ENCODE peak calls at places on chromosomes 2 and 18, in six cellular contexts. J, L, I, K, H and E are unnamed samples.

GRCh38 chr2:18301421-18302139 is 258.9 kb downstream of the RDH14 start:
- DNase-seq in H (no peak), L (no peak), J (no peak), I (no peak), K (no peak), E (no peak)

GRCh38 chr18:58310517-58310916 is 266.5 kb downstream of the NEDD4L start:
- DNase-seq in J (no peak), K (peak; percentile 90), L (no peak), H (peak; percentile 78), I (peak; percentile 83), E (no peak)

GRCh38 chr2:109222825-109223471 is 93.9 kb downstream of the SH3RF3 start:
- DNase-seq in H (no peak), I (no peak), K (no peak), J (no peak), L (no peak), E (no peak)

GRCh38 chr2:209661286-209661685 is 110.3 kb upstream of the UNC80 start:
- DNase-seq in K (no peak), H (no peak), L (no peak), J (no peak), I (no peak), E (no peak)

GRCh38 chr2:64873472-64873924 is 115.7 kb upstream of the SLC1A4 start:
- DNase-seq in J (peak; percentile 75), K (peak; percentile 52), I (peak; percentile 68), H (peak; percentile 87), L (peak; percentile 76), E (peak; percentile 81)

GRCh38 chr2:58865436-58865835 is 624.3 kb upstream of the FANCL start:
- DNase-seq in L (no peak), I (no peak), H (no peak), K (no peak), J (no peak), E (no peak)

GRCh38 chr18:52353589-52353988 is 13.6 kb downstream of the DCC start:
- DNase-seq in I (no peak), L (no peak), K (no peak), J (no peak), H (no peak), E (no peak)

GRCh38 chr2:26016012-26016742 is 17.7 kb upstream of the RAB10 start:
- DNase-seq in K (no peak), I (no peak), H (no peak), L (no peak), J (no peak), E (no peak)

GRCh38 chr2:17271401-17271800 is 246.8 kb downstream of the RAD51AP2 start:
- DNase-seq in L (no peak), I (no peak), J (no peak), K (no peak), H (no peak), E (no peak)

GRCh38 chr2:85997016-85997970 is 108.4 kb downstream of the POLR1A start:
- DNase-seq in J (no peak), H (no peak), L (peak; percentile 76), K (peak; percentile 51), I (peak; percentile 67), E (peak; percentile 65)

GRCh38 chr18:79413426-79413825 is 17.7 kb downstream of the NFATC1 start:
- DNase-seq in K (no peak), H (no peak), L (no peak), I (no peak), J (no peak), E (no peak)

GRCh38 chr2:47782557-47783490 is at the start of gene MSH6:
- DNase-seq in L (peak; percentile 92), I (peak; percentile 81), J (peak; percentile 93), H (peak; percentile 91), K (peak; percentile 82), E (peak; percentile 93)

GRCh38 chr18:24731158-24731557 is 270.7 kb downstream of the HRH4 start:
- DNase-seq in I (no peak), H (no peak), J (no peak), L (no peak), K (no peak), E (no peak)

GRCh38 chr2:118168606-118169005 is 80.3 kb downstream of the INSIG2 start:
- DNase-seq in H (no peak), L (no peak), J (no peak), I (no peak), K (no peak), E (no peak)

GRCh38 chr2:172927381-172928357 is 148.0 kb upstream of the MAP3K20 start:
- DNase-seq in H (peak; percentile 64), J (no peak), L (peak; percentile 46), I (no peak), K (no peak), E (no peak)

GRCh38 chr2:233402774-233403173 is 48.5 kb downstream of the DGKD start:
- DNase-seq in I (no peak), K (no peak), H (peak; percentile 23), J (no peak), L (no peak), E (peak; percentile 1)

GRCh38 chr2:226330206-226330605 is 469.4 kb downstream of the IRS1 start:
- DNase-seq in I (no peak), K (no peak), H (no peak), J (no peak), L (no peak), E (no peak)

GRCh38 chr2:128776461-128776971 is 457.8 kb upstream of the HS6ST1 start:
- DNase-seq in K (peak; percentile 7), H (peak; percentile 19), J (no peak), I (no peak), L (no peak), E (no peak)

GRCh38 chr2:231016576-231017249 is 20.6 kb upstream of the C2orf72 start:
- DNase-seq in I (no peak), J (no peak), H (no peak), K (no peak), L (no peak), E (no peak)

GRCh38 chr2:128742467-128742866 is 423.8 kb upstream of the HS6ST1 start:
- DNase-seq in L (no peak), H (no peak), J (no peak), K (no peak), I (no peak), E (no peak)

GRCh38 chr2:99072556-99072955 is 69.0 kb upstream of the C2orf15 start:
- DNase-seq in K (no peak), J (no peak), L (no peak), H (no peak), I (no peak), E (no peak)

GRCh38 chr2:236352761-236353593 is 88.8 kb upstream of the ASB18 start:
- DNase-seq in H (peak; percentile 40), K (no peak), I (no peak), J (peak; percentile 64), L (no peak), E (no peak)

DNA sequence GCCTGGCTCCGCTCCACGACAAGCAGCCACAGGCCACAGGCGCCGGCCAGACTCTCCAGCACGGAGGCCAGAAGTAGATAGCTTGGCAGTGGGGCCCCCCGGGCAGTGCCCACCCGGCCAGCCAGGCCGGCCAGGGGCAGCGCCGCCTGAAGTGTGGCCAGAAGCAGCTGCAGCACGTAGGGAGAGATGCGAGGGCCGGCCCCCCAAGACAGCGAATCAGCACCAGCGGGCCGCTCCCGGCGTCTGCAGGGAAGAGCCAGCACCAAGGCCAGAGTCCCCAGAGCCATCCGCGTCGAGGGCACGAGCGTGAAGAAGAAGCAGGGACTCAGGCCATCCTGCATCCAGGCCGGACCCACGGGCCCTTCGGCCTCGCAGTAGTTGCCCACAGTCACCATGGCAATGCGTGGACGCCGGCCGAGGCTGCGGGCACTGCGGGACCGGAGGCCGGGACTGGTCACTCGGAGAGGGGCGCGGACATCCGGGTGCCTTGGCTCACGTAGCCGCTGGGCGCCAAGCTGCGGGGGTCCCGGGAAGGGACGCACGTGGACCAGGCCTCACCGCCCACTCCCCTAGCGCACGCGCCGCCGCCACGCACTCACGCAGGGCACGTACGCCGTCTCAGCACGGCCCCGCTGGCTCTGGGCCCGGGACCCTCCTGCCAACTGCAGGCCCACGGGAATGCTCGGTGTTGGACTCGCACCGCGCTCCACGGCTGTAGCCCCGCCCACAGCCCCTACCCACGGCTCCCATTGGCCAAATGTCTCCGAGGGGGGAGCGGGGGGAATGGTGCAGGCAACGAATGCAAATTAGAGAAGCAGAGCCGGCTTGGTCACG is at the start of gene ABCB6:
- DNase-seq in H (peak; percentile 96), K (peak; percentile 94), I (peak; percentile 98), J (no peak), L (peak; percentile 97), E (peak; percentile 100)
- H3K4me3 ChIP-seq in H (peak within 1 kb of the TSS; percentile 69), K (peak within 1 kb of the TSS; percentile 86), I (peak within 1 kb of the TSS; percentile 60), J (no peak within 1 kb of the TSS), L (peak within 1 kb of the TSS; percentile 46), E (peak within 1 kb of the TSS; percentile 53)

GRCh38 chr2:240741091-240741490 is 49.4 kb downstream of the AQP12A start:
- DNase-seq in I (no peak), H (no peak), K (no peak), J (no peak), L (no peak), E (no peak)
- H3K9me3 ChIP-seq in I (no peaks in the 10 kb centered on the region), H (no peaks in the 10 kb centered on the region), K (no peaks in the 10 kb centered on the region), J (no peaks in the 10 kb centered on the region), L (no peaks in the 10 kb centered on the region), E (no peaks in the 10 kb centered on the region)

DNA sequence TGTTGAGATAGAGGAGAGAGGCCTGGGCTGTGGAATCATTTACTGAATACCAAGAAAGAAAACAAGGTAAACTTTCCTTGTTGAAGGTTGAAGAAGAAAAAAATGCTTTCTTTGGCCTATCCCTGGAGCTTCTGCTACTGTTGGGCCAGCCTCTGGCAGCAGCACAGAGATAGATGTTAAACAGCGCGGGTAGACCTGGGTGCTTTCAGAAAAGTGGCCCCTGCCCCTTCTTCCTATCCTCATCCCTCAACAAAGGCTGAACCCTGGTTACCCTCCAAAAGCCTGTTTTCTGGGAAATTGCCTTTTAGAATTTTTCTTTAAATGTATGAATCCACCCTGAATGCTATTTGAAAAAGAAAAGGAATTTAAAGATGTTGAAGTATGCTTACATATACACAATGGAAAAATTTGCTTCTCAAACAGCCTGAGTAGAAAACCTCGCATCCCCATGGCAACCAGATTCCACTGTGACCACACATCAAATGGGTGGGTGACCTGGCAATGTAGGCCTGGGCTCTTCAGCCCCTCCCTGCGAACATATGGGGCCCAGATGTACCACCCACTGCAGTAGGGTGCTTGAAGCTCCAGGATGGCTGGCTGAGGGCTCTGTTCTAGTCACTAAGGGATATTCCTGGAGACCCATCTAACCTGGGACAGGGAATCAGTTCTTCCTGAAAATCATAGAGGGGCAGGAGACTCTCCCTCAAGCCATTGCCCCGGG is 23.4 kb upstream of the CHRNA1 start:
- DNase-seq in J (no peak), H (no peak), I (no peak), L (no peak), K (no peak), E (no peak)
- H3K4me3 ChIP-seq in J (no peak overlapping the region), H (no peak overlapping the region), I (no peak overlapping the region), L (no peak overlapping the region), K (no peak overlapping the region), E (no peak overlapping the region)

GRCh38 chr2:89849731-89850130 is 1158.3 kb downstream of the RPIA start:
- DNase-seq in K (no peak), J (no peak), I (no peak), L (no peak), H (no peak), E (no peak)
- H3K9me3 ChIP-seq in K (no peaks in the 10 kb centered on the region), J (no peaks in the 10 kb centered on the region), I (no peaks in the 10 kb centered on the region), L (no peaks in the 10 kb centered on the region), H (no peaks in the 10 kb centered on the region), E (no peaks in the 10 kb centered on the region)

DNA sequence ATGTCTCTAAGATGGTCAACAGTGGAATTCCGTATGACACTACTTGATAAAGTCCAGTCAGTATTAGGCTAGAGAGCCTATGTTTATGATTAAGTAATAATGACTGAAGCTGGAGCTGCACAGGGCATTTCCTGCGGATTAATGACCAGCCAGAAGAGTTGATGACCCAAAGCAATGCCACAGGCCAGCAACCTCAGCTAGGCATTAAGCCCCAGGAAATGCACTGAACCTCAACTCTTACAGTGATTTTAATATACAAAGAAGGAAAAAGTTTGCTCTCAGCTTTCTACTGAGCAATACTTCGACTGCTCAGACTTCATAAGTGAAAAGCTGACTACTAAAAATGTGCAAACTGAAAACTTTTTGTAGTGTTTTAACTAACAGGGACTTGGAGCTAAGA is 3.9 kb downstream of the KCTD1 start:
- DNase-seq in I (no peak), H (no peak), K (no peak), J (no peak), L (no peak), E (no peak)
- H3K4me3 ChIP-seq in I (no peak overlapping the region), H (no peak overlapping the region), K (peak overlapping the region; percentile 96), J (peak overlapping the region; percentile 39), L (no peak overlapping the region), E (no peak overlapping the region)